ENCODE peak calls at places on chromosomes 1 and 21, in five cellular contexts. Q, D, G, J and H are unnamed samples.

GRCh38 chr1:22636369-22636768 is at the start of gene C1QA:
- DNase-seq in D (peak; percentile 54), Q (no peak), J (peak; percentile 62), G (no peak), H (peak; percentile 28)

GRCh38 chr1:38745476-38746410 is 113.8 kb downstream of the RRAGC start:
- DNase-seq in G (no peak), J (no peak), Q (peak; percentile 26), D (no peak), H (no peak)

GRCh38 chr1:102661481-102661880 is 446.8 kb downstream of the COL11A1 start:
- DNase-seq in J (no peak), D (no peak), G (no peak), Q (no peak), H (no peak)

GRCh38 chr1:110130989-110131388 is 18.7 kb downstream of the UBL4B start:
- DNase-seq in D (no peak), Q (no peak), G (no peak), J (no peak), H (no peak)

GRCh38 chr1:232291681-232292080 is 338.3 kb downstream of the SIPA1L2 start:
- DNase-seq in J (no peak), Q (no peak), G (no peak), D (no peak), H (no peak)

GRCh38 chr1:26218906-26219494 is 15.0 kb upstream of the CEP85 start:
- DNase-seq in Q (no peak), D (no peak), J (peak; percentile 26), G (no peak), H (no peak)

GRCh38 chr1:92764116-92764515 is 20.8 kb downstream of the EVI5 start:
- DNase-seq in D (no peak), Q (no peak), J (no peak), G (no peak), H (no peak)

GRCh38 chr1:51794868-51795267 is 83.7 kb downstream of the NRDC start:
- DNase-seq in G (no peak), J (no peak), D (no peak), Q (no peak), H (no peak)

GRCh38 chr21:18661842-18662241 is 258.3 kb upstream of the TMPRSS15 start:
- DNase-seq in D (no peak), Q (no peak), G (no peak), J (no peak), H (no peak)

GRCh38 chr1:37485902-37486679 is 11.7 kb downstream of the ZC3H12A start:
- DNase-seq in J (no peak), Q (no peak), D (no peak), G (no peak), H (no peak)

GRCh38 chr1:244011251-244011650 is 39.8 kb upstream of the ZBTB18 start:
- DNase-seq in G (no peak), Q (no peak), D (no peak), J (no peak), H (no peak)

GRCh38 chr1:245688536-245689453 is 534.0 kb downstream of the KIF26B start:
- DNase-seq in Q (no peak), D (no peak), G (no peak), J (no peak), H (no peak)

GRCh38 chr1:56627636-56628039 is 17.5 kb upstream of the PRKAA2 start:
- DNase-seq in G (no peak), D (no peak), Q (no peak), J (no peak), H (no peak)

GRCh38 chr1:107936498-107937481 is 28.2 kb downstream of the VAV3 start:
- DNase-seq in Q (peak; percentile 59), G (peak; percentile 48), J (no peak), D (peak; percentile 45), H (no peak)

GRCh38 chr1:8146257-8146855 is 120.2 kb upstream of the ERRFI1 start:
- DNase-seq in Q (no peak), D (no peak), J (no peak), G (no peak), H (no peak)

GRCh38 chr1:113579256-113580018 is 179.8 kb downstream of the PHTF1 start:
- DNase-seq in Q (no peak), J (no peak), D (no peak), G (no peak), H (no peak)

GRCh38 chr1:236002572-236002971 is 62.3 kb downstream of the NID1 start:
- DNase-seq in J (no peak), Q (no peak), G (no peak), D (no peak), H (no peak)

GRCh38 chr1:236000781-236001180 is 64.1 kb downstream of the NID1 start:
- DNase-seq in J (no peak), D (no peak), G (no peak), Q (no peak), H (no peak)

GRCh38 chr1:235999259-235999925 is 65.5 kb downstream of the NID1 start:
- DNase-seq in D (no peak), J (no peak), Q (peak; percentile 86), G (no peak), H (no peak)

GRCh38 chr1:235998812-235999211 is 66.1 kb downstream of the NID1 start:
- DNase-seq in J (no peak), Q (peak; percentile 57), D (no peak), G (no peak), H (no peak)

GRCh38 chr1:236002025-236002390 is 62.9 kb downstream of the NID1 start:
- DNase-seq in D (no peak), G (no peak), Q (no peak), J (no peak), H (no peak)
- H3K27ac ChIP-seq in D (peak overlapping the region; percentile 32), G (no peak overlapping the region), Q (no peak overlapping the region), J (peak overlapping the region; percentile 57), H (no peak overlapping the region)

DNA sequence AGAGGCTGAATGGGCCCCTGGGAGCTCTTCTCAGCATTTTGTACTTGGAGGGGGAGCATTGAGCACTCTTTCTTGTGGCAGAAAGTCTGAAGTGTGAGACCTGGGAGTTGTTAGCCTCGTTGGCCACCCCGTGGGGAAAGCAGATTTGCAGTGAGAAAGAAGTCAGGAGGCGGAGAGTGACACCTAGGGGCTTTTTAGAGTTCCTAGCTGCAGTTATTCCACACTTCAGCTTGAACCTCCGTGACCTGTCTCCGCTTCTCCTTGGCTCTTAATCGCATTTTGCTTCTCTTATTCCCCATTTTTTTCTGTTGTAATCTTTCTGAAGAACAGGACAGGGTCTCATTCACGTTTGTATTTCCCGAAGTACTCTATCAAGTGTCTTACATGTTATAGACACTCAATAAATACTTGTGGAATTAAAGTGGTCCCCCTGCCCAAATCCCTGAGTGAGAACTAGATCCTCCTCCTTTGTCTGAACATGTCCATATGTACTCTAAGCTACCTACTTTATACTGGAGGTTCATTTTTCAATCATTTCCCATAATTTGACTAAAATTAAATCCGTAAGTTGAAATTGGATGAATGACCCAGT is 14.5 kb upstream of the C1orf141 start:
- DNase-seq in G (peak; percentile 60), J (peak; percentile 28), Q (peak; percentile 81), D (peak; percentile 47), H (peak; percentile 54)
- H3K27ac ChIP-seq in G (no peak overlapping the region), J (no peak overlapping the region), Q (no peak overlapping the region), D (no peak overlapping the region), H (no peak overlapping the region)

DNA sequence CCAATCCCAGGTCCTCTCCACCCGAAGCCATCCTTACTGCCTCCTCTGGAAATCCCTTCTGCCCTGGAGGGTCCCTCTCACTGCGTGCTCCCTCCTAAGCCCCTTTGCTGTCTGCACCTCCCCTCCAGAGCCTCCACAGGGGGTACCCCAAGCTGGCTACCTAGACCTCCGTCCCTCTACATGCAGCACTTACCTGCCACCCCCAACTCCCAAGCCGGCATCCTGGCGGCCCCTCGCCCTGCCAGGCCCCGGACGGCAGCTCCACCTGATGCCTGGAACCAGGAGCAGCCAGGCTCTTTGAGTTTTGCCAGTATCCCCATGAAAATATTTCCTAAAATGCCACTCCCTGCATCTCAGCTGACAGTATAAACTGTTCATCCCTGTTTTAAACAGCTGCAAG is 4.1 kb downstream of the PRDM15 start:
- DNase-seq in D (no peak), J (no peak), G (no peak), Q (no peak), H (no peak)
- H3K27ac ChIP-seq in D (no peak overlapping the region), J (no peak overlapping the region), G (no peak overlapping the region), Q (no peak overlapping the region), H (no peak overlapping the region)

GRCh38 chr1:66704177-66704880 is 47.9 kb upstream of the DYNLT5 start:
- DNase-seq in D (no peak), J (no peak), Q (no peak), G (no peak), H (no peak)

GRCh38 chr1:66705100-66705499 is 47.2 kb upstream of the DYNLT5 start:
- DNase-seq in D (no peak), J (no peak), G (no peak), Q (no peak), H (no peak)
- H3K27ac ChIP-seq in D (no peak overlapping the region), J (no peak overlapping the region), G (no peak overlapping the region), Q (no peak overlapping the region), H (no peak overlapping the region)

GRCh38 chr1:226995064-226995965 is 55.2 kb downstream of the COQ8A start:
- DNase-seq in Q (peak; percentile 20), D (no peak), G (peak; percentile 42), J (no peak), H (no peak)

GRCh38 chr1:226994357-226995063 is 54.4 kb downstream of the COQ8A start:
- DNase-seq in J (no peak), Q (no peak), D (no peak), G (peak; percentile 44), H (peak; percentile 55)

GRCh38 chr1:226991920-226992319 is 51.8 kb downstream of the COQ8A start:
- DNase-seq in J (no peak), Q (no peak), D (no peak), G (no peak), H (no peak)

GRCh38 chr1:226993676-226994356 is 53.7 kb downstream of the COQ8A start:
- DNase-seq in D (no peak), J (peak; percentile 33), G (peak; percentile 47), Q (no peak), H (no peak)

GRCh38 chr1:226995966-226996332 is 55.9 kb downstream of the COQ8A start:
- DNase-seq in Q (no peak), G (no peak), J (no peak), D (no peak), H (no peak)
- H3K27ac ChIP-seq in Q (no peak overlapping the region), G (no peak overlapping the region), J (no peak overlapping the region), D (no peak overlapping the region), H (no peak overlapping the region)